ENCODE peak calls at places on chromosome 16, in eight cellular contexts. Y is naive thymus-derived CD4-positive, alpha-beta T cell; I is heart right ventricle; Q is SJSA1; S is AG04450; E is mammary epithelial cell; B is CD4-positive, alpha-beta memory T cell; N is fibroblast of mammary gland. D is an unnamed sample.

GRCh38 chr16:58494981-58495860 is 4.7 kb upstream of the NDRG4 start:
- DNase-seq in S (peak), E (peak), Q (peak), Y (peak), N (peak), I (peak), B (peak), D (peak)

GRCh38 chr16:57383276-57384247 is 11.3 kb downstream of the CX3CL1 start:
- DNase-seq in B (no peak), E (no peak), N (peak), S (no peak), Q (peak), Y (no peak), I (no peak), D (no peak)

GRCh38 chr16:73125860-73126259 is 77.9 kb upstream of the ZFHX3 start:
- DNase-seq in I (no peak), E (peak), B (no peak), Q (no peak), Y (no peak), S (peak), N (peak), D (no peak)

GRCh38 chr16:57432505-57432904 is 14.7 kb downstream of the CIAPIN1 start:
- DNase-seq in S (no peak), E (no peak), B (no peak), I (no peak), Y (no peak), Q (no peak), N (no peak), D (no peak)

GRCh38 chr16:24216961-24217360 is 39.2 kb upstream of the CACNG3 start:
- DNase-seq in I (no peak), B (no peak), S (no peak), N (no peak), E (no peak), Q (no peak), Y (no peak), D (no peak)

GRCh38 chr16:50509521-50510341 is 38.5 kb upstream of the NKD1 start:
- DNase-seq in N (peak), S (no peak), B (peak), Y (no peak), I (no peak), E (no peak), Q (peak), D (peak)

GRCh38 chr16:69402448-69402847 is 16.6 kb upstream of the TERF2 start:
- DNase-seq in E (no peak), N (no peak), Y (no peak), Q (no peak), B (no peak), I (no peak), S (no peak), D (no peak)

GRCh38 chr16:86604436-86605220 is 26.3 kb downstream of the FOXL1 start:
- DNase-seq in N (no peak), Y (peak), S (no peak), B (peak), I (no peak), Q (no peak), E (no peak), D (no peak)

GRCh38 chr16:48609453-48610023 is 442 bp downstream of the N4BP1 start:
- DNase-seq in Q (peak), E (peak), Y (peak), S (no peak), N (peak), B (peak), I (peak), D (no peak)

GRCh38 chr16:89410794-89411309 is 79.5 kb downstream of the ANKRD11 start:
- DNase-seq in E (peak), S (peak), Q (peak), N (peak), Y (no peak), B (no peak), I (peak), D (no peak)

GRCh38 chr16:1989826-1990335 is at the start of gene SYNGR3:
- DNase-seq in B (no peak), E (no peak), S (no peak), I (no peak), Y (no peak), Q (no peak), N (no peak), D (no peak)
- H3K4me3 ChIP-seq in B (peak), E (no peak), S (peak), I (peak), Y (peak), Q (peak), N (no peak), D (peak)

GRCh38 chr16:5895137-5895536 is 797.5 kb upstream of the EEF2KMT start:
- DNase-seq in Y (no peak), E (peak), Q (no peak), S (no peak), I (no peak), N (no peak), B (no peak), D (no peak)
- H3K4me3 ChIP-seq in Y (no peak), E (no peak), Q (no peak), S (no peak), I (no peak), N (no peak), B (no peak), D (no peak)

DNA sequence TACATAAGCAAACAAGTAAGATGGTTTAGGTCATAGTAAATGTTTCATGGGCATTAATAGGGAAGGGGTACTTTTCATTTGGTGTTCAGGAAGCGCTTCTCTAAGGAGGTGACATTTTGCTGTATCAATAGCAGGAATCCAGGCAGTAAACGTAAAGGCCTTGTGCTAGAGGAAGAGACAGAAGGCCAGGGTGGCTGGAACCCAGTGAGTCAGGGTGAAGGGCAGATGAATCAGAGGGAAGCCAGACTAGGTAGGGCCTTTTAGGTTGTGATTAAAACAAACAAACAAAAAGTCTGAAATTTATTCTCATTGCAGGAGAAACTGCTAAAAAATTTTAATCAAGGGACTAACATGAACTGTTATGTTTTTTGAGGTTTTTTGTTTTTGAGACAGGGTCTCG is 6.5 kb downstream of the BMERB1 start:
- DNase-seq in B (no peak), Y (no peak), Q (peak), N (peak), I (no peak), S (no peak), E (peak), D (no peak)
- H3K4me3 ChIP-seq in B (no peak), Y (no peak), Q (no peak), N (no peak), I (no peak), S (no peak), E (no peak), D (no peak)

DNA sequence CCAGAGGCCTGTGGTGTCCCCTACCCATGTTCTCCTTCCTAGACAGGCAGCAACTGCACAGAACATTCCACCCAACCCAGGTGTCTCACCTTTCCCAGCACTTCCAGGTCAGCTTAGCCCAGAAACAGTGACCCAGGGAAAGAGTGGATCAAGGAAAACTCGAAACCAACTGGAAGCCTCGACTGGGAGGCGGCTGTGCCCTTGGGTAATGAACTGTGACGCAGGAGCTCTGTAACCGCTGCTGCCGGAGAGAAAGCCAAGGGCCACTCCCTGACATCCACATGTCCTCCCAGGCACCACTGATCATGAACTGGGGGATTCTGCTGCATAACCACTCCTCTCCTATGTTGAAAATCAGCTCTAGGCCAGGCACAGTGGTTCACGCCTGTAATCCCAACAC is 34.4 kb downstream of the WDR59 start:
- DNase-seq in Q (no peak), I (no peak), N (no peak), Y (no peak), S (no peak), B (no peak), E (no peak), D (no peak)
- H3K4me3 ChIP-seq in Q (no peak), I (no peak), N (no peak), Y (no peak), S (no peak), B (no peak), E (no peak), D (no peak)